ENCODE peak calls at places on chromosomes 2 and 18, in nine cellular contexts. One of them, this sample, is unnamed.

GRCh38 chr18:21134895-21135294 is 23.3 kb upstream of the ROCK1 start:
- DNase-seq in astrocyte: no peak
- DNase-seq in NB4: peak
- DNase-seq in BJ: no peak
- DNase-seq in GM13976: peak
- DNase-seq in Calu3: peak
- DNase-seq in osteocyte: no peak
- DNase-seq in neural crest cell: no peak
- DNase-seq in cardiac muscle cell: peak
- DNase-seq in this sample: no peak

GRCh38 chr2:64807417-64807816 is 153.7 kb upstream of the SERTAD2 start:
- DNase-seq in astrocyte: peak
- DNase-seq in NB4: peak
- DNase-seq in BJ: peak
- DNase-seq in GM13976: peak
- DNase-seq in Calu3: peak
- DNase-seq in osteocyte: no peak
- DNase-seq in neural crest cell: no peak
- DNase-seq in cardiac muscle cell: peak
- DNase-seq in this sample: peak

GRCh38 chr2:104854507-104855173 is 725 bp downstream of the POU3F3 start:
- DNase-seq in astrocyte: no peak
- DNase-seq in NB4: no peak
- DNase-seq in BJ: no peak
- DNase-seq in GM13976: no peak
- DNase-seq in Calu3: no peak
- DNase-seq in osteocyte: no peak
- DNase-seq in neural crest cell: no peak
- DNase-seq in cardiac muscle cell: no peak
- DNase-seq in this sample: no peak

GRCh38 chr2:61426267-61426897 is 44.5 kb downstream of the USP34 start:
- DNase-seq in astrocyte: no peak
- DNase-seq in NB4: peak
- DNase-seq in BJ: no peak
- DNase-seq in GM13976: peak
- DNase-seq in Calu3: peak
- DNase-seq in osteocyte: no peak
- DNase-seq in neural crest cell: peak
- DNase-seq in cardiac muscle cell: peak
- DNase-seq in this sample: no peak

GRCh38 chr2:16614314-16614860 is 51.2 kb downstream of the CYRIA start:
- DNase-seq in astrocyte: no peak
- DNase-seq in NB4: no peak
- DNase-seq in BJ: no peak
- DNase-seq in GM13976: no peak
- DNase-seq in Calu3: no peak
- DNase-seq in osteocyte: no peak
- DNase-seq in neural crest cell: no peak
- DNase-seq in cardiac muscle cell: peak
- DNase-seq in this sample: no peak

GRCh38 chr2:117942551-117942950 is 71.3 kb downstream of the CCDC93 start:
- DNase-seq in astrocyte: no peak
- DNase-seq in NB4: no peak
- DNase-seq in BJ: no peak
- DNase-seq in GM13976: no peak
- DNase-seq in Calu3: no peak
- DNase-seq in osteocyte: no peak
- DNase-seq in neural crest cell: no peak
- DNase-seq in cardiac muscle cell: no peak
- DNase-seq in this sample: no peak

GRCh38 chr18:77059294-77059916 is 73.2 kb downstream of the MBP start:
- DNase-seq in astrocyte: no peak
- DNase-seq in NB4: peak
- DNase-seq in BJ: no peak
- DNase-seq in GM13976: no peak
- DNase-seq in Calu3: peak
- DNase-seq in osteocyte: no peak
- DNase-seq in neural crest cell: peak
- DNase-seq in cardiac muscle cell: peak
- DNase-seq in this sample: no peak

GRCh38 chr2:181393472-181393871 is 63.7 kb upstream of the ITGA4 start:
- DNase-seq in astrocyte: peak
- DNase-seq in NB4: peak
- DNase-seq in BJ: peak
- DNase-seq in GM13976: peak
- DNase-seq in Calu3: peak
- DNase-seq in osteocyte: no peak
- DNase-seq in neural crest cell: no peak
- DNase-seq in cardiac muscle cell: peak
- DNase-seq in this sample: no peak

GRCh38 chr2:40962026-40962425 is 510.1 kb upstream of the SLC8A1 start:
- DNase-seq in astrocyte: no peak
- DNase-seq in NB4: no peak
- DNase-seq in BJ: no peak
- DNase-seq in GM13976: no peak
- DNase-seq in Calu3: no peak
- DNase-seq in osteocyte: no peak
- DNase-seq in neural crest cell: no peak
- DNase-seq in cardiac muscle cell: no peak
- DNase-seq in this sample: no peak

GRCh38 chr2:129742415-129742814 is 237.1 kb upstream of the RAB6C start:
- DNase-seq in astrocyte: no peak
- DNase-seq in NB4: no peak
- DNase-seq in BJ: no peak
- DNase-seq in GM13976: no peak
- DNase-seq in Calu3: no peak
- DNase-seq in osteocyte: no peak
- DNase-seq in neural crest cell: no peak
- DNase-seq in cardiac muscle cell: no peak
- DNase-seq in this sample: no peak

GRCh38 chr2:129741623-129742022 is 237.8 kb upstream of the RAB6C start:
- DNase-seq in astrocyte: no peak
- DNase-seq in NB4: no peak
- DNase-seq in BJ: no peak
- DNase-seq in GM13976: no peak
- DNase-seq in Calu3: no peak
- DNase-seq in osteocyte: no peak
- DNase-seq in neural crest cell: no peak
- DNase-seq in cardiac muscle cell: no peak
- DNase-seq in this sample: no peak

GRCh38 chr2:129741165-129741564 is 238.3 kb upstream of the RAB6C start:
- DNase-seq in astrocyte: no peak
- DNase-seq in NB4: no peak
- DNase-seq in BJ: no peak
- DNase-seq in GM13976: no peak
- DNase-seq in Calu3: no peak
- DNase-seq in osteocyte: no peak
- DNase-seq in neural crest cell: no peak
- DNase-seq in cardiac muscle cell: no peak
- DNase-seq in this sample: no peak

GRCh38 chr2:129738799-129739198 is 240.7 kb upstream of the RAB6C start:
- DNase-seq in astrocyte: no peak
- DNase-seq in NB4: no peak
- DNase-seq in BJ: no peak
- DNase-seq in GM13976: no peak
- DNase-seq in Calu3: no peak
- DNase-seq in osteocyte: peak
- DNase-seq in neural crest cell: no peak
- DNase-seq in cardiac muscle cell: no peak
- DNase-seq in this sample: no peak

GRCh38 chr2:129740504-129740903 is 239.0 kb upstream of the RAB6C start:
- DNase-seq in astrocyte: no peak
- DNase-seq in NB4: no peak
- DNase-seq in BJ: no peak
- DNase-seq in GM13976: no peak
- DNase-seq in Calu3: no peak
- DNase-seq in osteocyte: no peak
- DNase-seq in neural crest cell: no peak
- DNase-seq in cardiac muscle cell: no peak
- DNase-seq in this sample: no peak
- TF ChIP-seq CTCF in astrocyte: no peak
- TF ChIP-seq CTCF in NB4: no peak
- TF ChIP-seq CTCF in BJ: no peak
- TF ChIP-seq CTCF in GM13976: no peak
- TF ChIP-seq CTCF in Calu3: no peak
- TF ChIP-seq CTCF in osteocyte: no peak
- TF ChIP-seq CTCF in neural crest cell: no peak
- TF ChIP-seq CTCF in cardiac muscle cell: no peak
- TF ChIP-seq CTCF in this sample: no peak

DNA sequence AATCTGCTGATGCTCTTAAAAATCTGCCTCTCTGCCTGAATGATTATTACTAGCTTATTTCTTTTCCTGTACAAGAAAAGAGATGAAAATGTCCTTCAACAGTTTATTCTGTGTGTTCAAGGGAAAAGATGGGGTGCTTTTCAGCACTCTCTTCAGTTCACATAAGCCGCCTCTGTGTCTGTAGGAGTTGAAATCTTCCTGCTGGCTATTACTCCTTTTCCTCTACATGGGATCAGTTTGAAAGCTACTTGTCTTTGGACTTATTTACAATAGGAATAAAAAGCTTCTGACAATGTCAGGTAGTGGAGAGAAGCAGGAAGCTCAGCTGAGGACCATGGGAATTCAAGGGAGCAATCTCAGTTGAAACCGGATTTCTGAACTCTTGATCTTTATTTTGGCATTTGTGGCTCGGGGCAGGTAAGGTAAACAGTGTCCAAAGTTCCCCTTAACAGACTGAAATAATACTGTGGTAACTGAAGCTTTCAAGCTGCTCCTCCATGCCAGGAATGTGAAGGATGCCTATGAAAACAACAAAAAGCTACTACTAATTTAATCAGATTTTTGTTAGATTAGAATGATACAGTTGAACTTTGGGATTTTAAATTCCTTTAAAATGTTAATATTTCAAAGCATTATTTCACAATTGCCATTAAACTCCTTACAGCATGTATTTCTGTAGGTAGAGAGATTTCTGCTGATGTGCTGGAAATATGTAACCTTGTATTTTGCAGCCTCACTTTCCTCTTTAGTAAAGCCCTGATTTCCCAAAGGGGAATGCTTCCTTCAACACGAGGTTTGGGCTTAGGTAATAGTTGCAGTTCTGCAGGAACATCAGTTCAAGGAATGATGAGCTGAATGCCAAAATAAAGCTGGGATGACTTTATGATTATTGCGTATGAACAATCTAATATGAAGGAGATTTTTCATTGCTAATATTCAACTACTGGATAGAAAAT is 43.6 kb downstream of the MAPRE2 start:
- DNase-seq in astrocyte: peak
- DNase-seq in NB4: no peak
- DNase-seq in BJ: no peak
- DNase-seq in GM13976: no peak
- DNase-seq in Calu3: no peak
- DNase-seq in osteocyte: no peak
- DNase-seq in neural crest cell: no peak
- DNase-seq in cardiac muscle cell: no peak
- DNase-seq in this sample: no peak
- TF ChIP-seq CTCF in astrocyte: no peak
- TF ChIP-seq CTCF in NB4: no peak
- TF ChIP-seq CTCF in BJ: no peak
- TF ChIP-seq CTCF in GM13976: no peak
- TF ChIP-seq CTCF in Calu3: no peak
- TF ChIP-seq CTCF in osteocyte: no peak
- TF ChIP-seq CTCF in neural crest cell: no peak
- TF ChIP-seq CTCF in cardiac muscle cell: no peak
- TF ChIP-seq CTCF in this sample: no peak

DNA sequence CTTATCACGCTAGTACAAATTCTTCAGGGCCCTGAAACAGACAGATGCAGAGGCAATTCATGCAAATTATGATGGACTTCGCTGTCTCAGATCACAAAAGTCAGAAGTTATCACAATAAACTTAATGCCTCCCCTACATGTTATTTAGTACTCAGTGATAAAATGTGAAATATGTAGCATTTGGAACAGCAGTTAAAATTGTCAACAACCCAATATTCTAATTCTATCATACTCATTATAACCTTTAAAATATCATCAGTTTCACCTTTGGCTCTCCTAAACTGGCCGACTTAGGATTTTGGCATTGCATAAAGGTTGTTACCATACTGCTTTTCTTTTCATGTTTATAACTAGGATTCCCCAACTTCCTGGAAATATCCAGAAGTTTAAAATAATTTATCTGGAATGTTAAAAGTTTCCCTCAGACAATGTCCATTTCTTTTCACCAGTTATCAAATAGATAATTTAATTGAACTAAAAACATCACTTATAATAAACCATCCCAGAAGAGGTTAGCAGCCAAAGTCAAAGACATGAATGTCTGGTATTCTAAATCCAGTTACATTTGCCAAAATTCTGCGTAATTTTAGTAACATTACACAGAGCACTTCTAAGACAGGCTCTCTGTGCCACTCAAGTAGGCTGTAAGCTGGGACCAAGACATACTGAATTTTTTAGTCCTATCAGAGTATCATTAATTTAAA is 239.8 kb downstream of the RBM43 start:
- DNase-seq in astrocyte: no peak
- DNase-seq in NB4: no peak
- DNase-seq in BJ: no peak
- DNase-seq in GM13976: no peak
- DNase-seq in Calu3: no peak
- DNase-seq in osteocyte: no peak
- DNase-seq in neural crest cell: no peak
- DNase-seq in cardiac muscle cell: peak
- DNase-seq in this sample: no peak
- TF ChIP-seq CTCF in astrocyte: no peak
- TF ChIP-seq CTCF in NB4: no peak
- TF ChIP-seq CTCF in BJ: no peak
- TF ChIP-seq CTCF in GM13976: no peak
- TF ChIP-seq CTCF in Calu3: no peak
- TF ChIP-seq CTCF in osteocyte: no peak
- TF ChIP-seq CTCF in neural crest cell: no peak
- TF ChIP-seq CTCF in cardiac muscle cell: no peak
- TF ChIP-seq CTCF in this sample: no peak

DNA sequence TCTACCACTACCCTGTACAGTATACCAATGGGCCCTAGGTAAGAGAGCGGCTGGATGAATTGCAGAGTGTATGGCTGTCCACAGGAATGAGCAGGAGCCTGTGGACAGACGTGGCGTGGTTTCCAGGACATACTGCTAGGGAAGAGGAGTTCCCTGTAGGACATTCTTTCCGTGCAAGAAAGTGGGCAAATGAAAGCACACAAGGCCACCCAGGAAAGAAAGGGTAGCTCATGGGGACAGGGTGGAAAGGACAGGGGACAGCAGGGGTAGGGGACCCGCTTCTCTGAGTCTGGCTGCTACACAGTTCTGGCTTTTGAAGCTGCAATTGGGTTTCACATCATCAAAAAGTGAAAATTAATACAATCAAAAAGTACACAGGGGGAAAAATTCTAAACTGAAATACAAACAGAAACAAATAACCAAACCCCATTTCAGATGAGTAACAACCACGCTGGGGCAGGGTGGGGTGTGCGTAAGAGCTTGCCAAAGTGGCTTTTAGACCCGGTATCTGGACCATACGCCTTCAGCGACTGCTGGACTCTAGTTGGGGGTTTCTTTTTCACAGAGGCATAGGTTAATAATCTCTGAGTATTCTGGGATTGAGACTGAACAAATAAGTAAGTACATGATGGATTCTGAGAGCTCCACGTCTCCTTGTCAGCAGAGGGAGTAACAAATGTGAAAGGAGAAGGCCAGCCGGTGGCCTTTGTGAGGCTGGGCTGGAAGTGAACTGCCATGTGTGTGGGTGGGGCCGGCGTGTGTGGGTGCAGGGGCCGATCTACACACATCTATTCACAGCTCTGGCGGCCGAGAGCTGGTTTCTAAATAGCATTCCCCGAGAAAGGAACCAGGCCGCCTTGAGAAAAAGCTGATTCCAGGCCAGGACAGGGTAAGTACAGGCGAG is 84.0 kb downstream of the HDAC4 start:
- DNase-seq in astrocyte: peak
- DNase-seq in NB4: no peak
- DNase-seq in BJ: no peak
- DNase-seq in GM13976: no peak
- DNase-seq in Calu3: no peak
- DNase-seq in osteocyte: no peak
- DNase-seq in neural crest cell: no peak
- DNase-seq in cardiac muscle cell: peak
- DNase-seq in this sample: no peak
- TF ChIP-seq CTCF in astrocyte: no peak
- TF ChIP-seq CTCF in NB4: no peak
- TF ChIP-seq CTCF in BJ: peak
- TF ChIP-seq CTCF in GM13976: no peak
- TF ChIP-seq CTCF in Calu3: no peak
- TF ChIP-seq CTCF in osteocyte: no peak
- TF ChIP-seq CTCF in neural crest cell: no peak
- TF ChIP-seq CTCF in cardiac muscle cell: no peak
- TF ChIP-seq CTCF in this sample: no peak